ENCODE peak calls at places on chromosomes 2 and 18, in seven cellular contexts. F is endothelial cell, M is H9, U is WTC11, I is A549, D is mammary epithelial cell, H is K562. C is an unnamed sample.

GRCh38 chr2:185984670-185985069 is 246.1 kb downstream of the FSIP2 start:
- DNase-seq in F (no peak), M (no peak), U (no peak), I (no peak), D (peak), H (no peak), C (peak)

GRCh38 chr18:23283933-23284430 is 148.7 kb downstream of the CABLES1 start:
- DNase-seq in F (no peak), M (peak), U (peak), I (peak), D (peak), H (no peak), C (peak)

GRCh38 chr2:120957905-120958304 is 222.2 kb downstream of the GLI2 start:
- DNase-seq in F (no peak), M (no peak), U (no peak), I (no peak), D (no peak), H (no peak), C (no peak)

GRCh38 chr2:84888401-84889276 is 7.8 kb upstream of the TRABD2A start:
- DNase-seq in F (no peak), M (no peak), U (no peak), I (no peak), D (peak), H (no peak), C (peak)

GRCh38 chr2:184599054-184599874 is 935 bp downstream of the ZNF804A start:
- DNase-seq in F (no peak), M (no peak), U (no peak), I (no peak), D (no peak), H (no peak), C (peak)

GRCh38 chr2:19462228-19462627 is 103.8 kb upstream of the OSR1 start:
- DNase-seq in F (no peak), M (no peak), U (no peak), I (no peak), D (no peak), H (no peak), C (no peak)

GRCh38 chr2:288002-288742 is at the start of gene ALKAL2:
- DNase-seq in F (peak), M (peak), U (peak), I (no peak), D (no peak), H (no peak), C (no peak)

GRCh38 chr2:119753041-119753929 is 6.4 kb upstream of the PTPN4 start:
- DNase-seq in F (peak), M (no peak), U (no peak), I (peak), D (peak), H (no peak), C (peak)

GRCh38 chr2:18399601-18400000 is 160.9 kb downstream of the RDH14 start:
- DNase-seq in F (no peak), M (no peak), U (no peak), I (no peak), D (peak), H (no peak), C (no peak)

GRCh38 chr2:224038049-224038829 is 847 bp downstream of the SERPINE2 start:
- DNase-seq in F (peak), M (peak), U (peak), I (peak), D (peak), H (no peak), C (peak)
- TF ChIP-seq CTCF in F (no peak), M (no peak), U (no peak), I (peak), D (peak), H (no peak), C (no peak)

DNA sequence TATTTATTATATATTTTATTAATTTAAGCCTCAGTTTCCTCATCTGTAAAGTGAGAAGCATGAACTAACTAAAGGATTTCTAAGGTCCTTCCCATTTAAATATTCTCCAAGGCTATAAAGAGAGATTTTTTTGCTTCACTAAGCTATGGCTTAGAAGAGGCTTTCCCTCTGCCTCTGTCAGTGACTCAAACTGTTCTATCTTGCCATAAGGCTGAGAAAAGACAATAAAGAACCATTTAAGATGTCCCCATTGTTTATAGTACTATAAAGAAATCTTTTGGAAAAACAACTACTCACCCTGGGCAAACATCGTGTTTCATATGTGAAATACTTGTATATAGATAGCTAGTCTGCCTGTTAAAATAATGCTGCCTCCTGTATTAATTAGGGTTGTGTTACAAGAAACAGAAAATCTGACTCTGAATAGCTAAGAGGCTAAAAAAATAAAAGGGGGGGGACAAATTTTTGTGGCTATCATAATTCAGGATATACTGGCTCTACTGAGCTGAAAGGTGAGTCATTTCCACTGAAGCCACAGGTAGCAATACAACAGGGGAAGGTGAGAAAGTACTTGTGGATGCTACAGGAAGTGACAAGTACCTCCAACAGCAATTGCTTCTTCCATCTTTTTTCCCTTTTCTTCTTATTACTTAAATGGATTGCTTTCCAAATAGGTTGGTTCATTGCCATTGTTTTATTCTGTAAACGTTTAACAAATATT is 25.4 kb downstream of the EPHA4 start:
- DNase-seq in F (no peak), M (no peak), U (no peak), I (no peak), D (peak), H (no peak), C (peak)
- TF ChIP-seq CTCF in F (no peak), M (no peak), U (no peak), I (no peak), D (no peak), H (no peak), C (no peak)

DNA sequence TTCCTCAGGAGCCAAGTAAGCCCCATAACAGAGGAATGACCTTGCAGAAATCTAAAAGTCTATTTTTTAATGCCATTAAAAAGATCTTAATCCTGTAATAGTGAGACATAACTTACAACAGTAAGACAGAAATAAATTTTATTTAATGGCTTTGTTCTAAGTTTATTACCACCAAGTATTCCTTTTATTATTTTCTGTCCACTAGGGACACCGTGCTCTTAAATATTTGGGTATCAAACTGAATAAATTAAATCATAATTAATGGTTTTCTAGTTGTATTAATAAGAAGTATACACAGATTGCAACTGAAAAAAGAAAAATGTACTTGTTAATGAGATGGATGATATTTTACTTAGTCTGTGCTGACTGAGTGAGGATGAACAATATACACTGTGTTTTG is 3.1 kb upstream of the B4GALT6 start:
- DNase-seq in F (no peak), M (no peak), U (no peak), I (no peak), D (no peak), H (no peak), C (no peak)
- TF ChIP-seq CTCF in F (peak), M (peak), U (no peak), I (no peak), D (peak), H (no peak), C (peak)

GRCh38 chr2:96305091-96305978 is at the start of gene SNRNP200:
- DNase-seq in F (peak), M (peak), U (peak), I (peak), D (peak), H (peak), C (peak)
- TF ChIP-seq CTCF in F (no peak), M (no peak), U (no peak), I (no peak), D (no peak), H (no peak), C (no peak)

GRCh38 chr2:165239230-165239629 is at the start of gene SCN2A:
- DNase-seq in F (peak), M (no peak), U (no peak), I (peak), D (peak), H (peak), C (peak)
- TF ChIP-seq CTCF in F (peak), M (peak), U (peak), I (peak), D (peak), H (peak), C (peak)

DNA sequence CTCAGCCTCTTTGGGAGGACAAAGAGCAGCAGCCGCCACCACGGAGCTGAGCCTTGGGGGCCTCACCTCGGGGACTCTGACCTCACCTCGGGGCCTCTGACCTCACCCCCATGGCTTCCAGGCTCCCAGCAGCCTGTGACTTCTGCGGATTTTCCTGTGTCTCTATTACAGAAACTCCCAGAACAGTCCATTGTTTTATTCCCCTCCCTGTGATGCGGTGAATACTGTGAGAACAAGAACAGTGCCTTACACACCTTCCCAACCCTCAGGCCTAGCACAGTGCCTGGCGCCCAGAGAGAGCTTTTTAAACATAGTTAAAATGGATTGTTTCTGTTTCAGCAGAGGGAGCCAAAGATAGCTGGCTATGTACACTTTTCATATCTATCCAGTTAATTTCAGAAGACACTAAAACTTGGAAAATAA is 63.7 kb downstream of the MBP start:
- DNase-seq in F (no peak), M (no peak), U (no peak), I (no peak), D (peak), H (no peak), C (no peak)
- TF ChIP-seq CTCF in F (no peak), M (no peak), U (no peak), I (no peak), D (no peak), H (no peak), C (no peak)

DNA sequence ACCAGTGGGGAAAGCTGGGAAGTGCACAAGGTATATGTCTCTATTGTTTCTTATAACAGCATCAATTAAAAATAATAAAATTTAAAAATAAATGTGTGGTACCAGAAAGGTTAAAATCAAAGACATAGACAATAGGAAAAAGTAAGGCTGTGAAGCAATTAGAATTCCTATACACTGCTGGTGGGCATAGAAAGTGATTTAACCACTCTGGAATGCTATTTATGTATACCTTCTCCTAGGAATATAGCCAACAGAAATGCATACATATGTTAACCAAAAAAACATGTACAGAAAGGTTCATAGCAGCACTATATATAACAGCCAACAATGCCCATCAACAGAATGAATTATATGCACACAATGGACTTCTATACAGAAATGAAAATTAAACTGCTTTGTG is 43.0 kb downstream of the WDSUB1 start:
- DNase-seq in F (no peak), M (no peak), U (no peak), I (no peak), D (no peak), H (no peak), C (peak)
- TF ChIP-seq CTCF in F (no peak), M (no peak), U (no peak), I (no peak), D (no peak), H (no peak), C (no peak)

GRCh38 chr2:37560241-37560848 is 111.1 kb downstream of the CDC42EP3 start:
- DNase-seq in F (no peak), M (no peak), U (no peak), I (no peak), D (no peak), H (no peak), C (no peak)

GRCh38 chr2:37556256-37556655 is 115.2 kb downstream of the CDC42EP3 start:
- DNase-seq in F (no peak), M (no peak), U (no peak), I (no peak), D (no peak), H (no peak), C (no peak)

GRCh38 chr2:37560863-37561614 is 110.4 kb downstream of the CDC42EP3 start:
- DNase-seq in F (no peak), M (no peak), U (no peak), I (no peak), D (no peak), H (no peak), C (peak)

GRCh38 chr2:37555457-37555856 is 116.0 kb downstream of the CDC42EP3 start:
- DNase-seq in F (no peak), M (no peak), U (no peak), I (no peak), D (peak), H (no peak), C (no peak)

DNA sequence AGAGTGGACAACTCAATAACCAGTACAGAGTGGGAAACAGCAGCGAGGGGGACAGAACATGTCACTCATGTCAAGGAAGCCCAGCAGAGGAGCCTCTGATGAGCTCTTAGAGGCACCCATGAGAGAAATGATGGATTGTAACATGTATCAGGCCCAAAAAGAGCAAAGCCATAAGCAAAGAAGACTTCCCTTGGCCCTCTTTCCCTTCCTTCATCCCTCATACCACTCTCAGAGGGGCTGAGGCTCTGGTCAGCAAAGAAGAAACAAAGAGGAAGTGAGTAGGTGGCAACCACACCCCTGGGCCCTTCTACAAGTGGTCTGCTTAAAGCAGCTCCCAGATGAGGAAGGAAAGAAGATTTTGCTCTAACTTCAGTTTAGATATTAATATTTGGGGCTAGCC is 112.8 kb downstream of the CDC42EP3 start:
- DNase-seq in F (no peak), M (no peak), U (no peak), I (no peak), D (no peak), H (no peak), C (no peak)
- TF ChIP-seq CTCF in F (no peak), M (no peak), U (no peak), I (no peak), D (no peak), H (no peak), C (no peak)

DNA sequence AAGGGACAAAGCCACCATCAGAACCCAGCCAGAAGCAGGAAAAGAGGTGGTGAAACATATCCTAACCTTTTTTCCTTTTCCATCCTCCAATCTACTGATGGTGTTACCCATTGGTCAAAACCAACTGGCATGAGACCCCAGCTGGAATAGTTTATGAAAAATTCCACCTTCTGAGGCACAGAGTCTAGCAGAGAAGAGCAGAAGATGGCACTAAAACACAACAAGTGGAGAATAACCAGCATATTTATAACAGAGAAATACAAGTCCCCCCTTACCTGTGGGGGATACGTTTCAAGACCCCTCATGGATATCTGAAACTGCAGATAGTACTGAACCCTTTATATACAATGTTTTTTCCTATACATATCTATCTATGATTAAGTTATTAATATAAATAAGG is 4.9 kb upstream of the INPP1 start:
- DNase-seq in F (no peak), M (no peak), U (no peak), I (no peak), D (no peak), H (no peak), C (no peak)
- TF ChIP-seq CTCF in F (no peak), M (no peak), U (no peak), I (peak), D (no peak), H (peak), C (no peak)

C was measured in MCF 10A.